ENCODE peak calls at places on chromosomes 6 and 20, in eight cellular contexts. One of them, this sample, is unnamed.
A peak's percentile ranks its signal among the peaks of the same experiment; 100 is the strongest.

GRCh38 chr20:62875419-62876355 is 14.1 kb upstream of the TCFL5 start:
- DNase-seq in colonic mucosa: peak; percentile 66
- DNase-seq in OCI-LY7: no peak
- DNase-seq in left cardiac atrium: peak; percentile 86
- DNase-seq in HFFc6: peak; percentile 77
- DNase-seq in stimulated activated CD4-positive, alpha-beta T cell treated with anti-CD3 and anti-CD28 coated beads, TNF-alpha, amount 100 ng/mL, for 1 hour: no peak
- DNase-seq in Calu3: peak; percentile 88
- DNase-seq in neural crest cell: peak; percentile 79
- DNase-seq in this sample: peak; percentile 77

GRCh38 chr6:166341915-166342292 is 441 bp downstream of the SFT2D1 start:
- DNase-seq in neural crest cell: no peak
- DNase-seq in stimulated activated CD4-positive, alpha-beta T cell treated with anti-CD3 and anti-CD28 coated beads, TNF-alpha, amount 100 ng/mL, for 1 hour: no peak
- DNase-seq in HFFc6: no peak
- DNase-seq in colonic mucosa: no peak
- DNase-seq in Calu3: no peak
- DNase-seq in left cardiac atrium: no peak
- DNase-seq in OCI-LY7: peak; percentile 22
- DNase-seq in this sample: no peak

GRCh38 chr6:162622572-162622971 is 105.0 kb downstream of the PRKN start:
- DNase-seq in Calu3: no peak
- DNase-seq in neural crest cell: no peak
- DNase-seq in stimulated activated CD4-positive, alpha-beta T cell treated with anti-CD3 and anti-CD28 coated beads, TNF-alpha, amount 100 ng/mL, for 1 hour: no peak
- DNase-seq in OCI-LY7: no peak
- DNase-seq in left cardiac atrium: no peak
- DNase-seq in HFFc6: no peak
- DNase-seq in colonic mucosa: no peak
- DNase-seq in this sample: no peak

GRCh38 chr20:3825526-3825925 is 5.2 kb downstream of the AP5S1 start:
- DNase-seq in left cardiac atrium: no peak
- DNase-seq in colonic mucosa: no peak
- DNase-seq in OCI-LY7: no peak
- DNase-seq in stimulated activated CD4-positive, alpha-beta T cell treated with anti-CD3 and anti-CD28 coated beads, TNF-alpha, amount 100 ng/mL, for 1 hour: no peak
- DNase-seq in neural crest cell: no peak
- DNase-seq in Calu3: no peak
- DNase-seq in HFFc6: no peak
- DNase-seq in this sample: no peak

GRCh38 chr20:32509639-32510066 is 75.5 kb downstream of the NOL4L start:
- DNase-seq in left cardiac atrium: no peak
- DNase-seq in colonic mucosa: no peak
- DNase-seq in HFFc6: peak; percentile 64
- DNase-seq in OCI-LY7: peak; percentile 84
- DNase-seq in stimulated activated CD4-positive, alpha-beta T cell treated with anti-CD3 and anti-CD28 coated beads, TNF-alpha, amount 100 ng/mL, for 1 hour: peak; percentile 44
- DNase-seq in Calu3: no peak
- DNase-seq in neural crest cell: no peak
- DNase-seq in this sample: no peak

GRCh38 chr20:36319356-36320260 is 13.5 kb downstream of the DLGAP4 start:
- DNase-seq in stimulated activated CD4-positive, alpha-beta T cell treated with anti-CD3 and anti-CD28 coated beads, TNF-alpha, amount 100 ng/mL, for 1 hour: no peak
- DNase-seq in Calu3: no peak
- DNase-seq in colonic mucosa: no peak
- DNase-seq in OCI-LY7: no peak
- DNase-seq in left cardiac atrium: no peak
- DNase-seq in neural crest cell: no peak
- DNase-seq in HFFc6: no peak
- DNase-seq in this sample: no peak

GRCh38 chr6:61887425-61887824 is 398.6 kb downstream of the KHDRBS2 start:
- DNase-seq in left cardiac atrium: no peak
- DNase-seq in Calu3: no peak
- DNase-seq in OCI-LY7: no peak
- DNase-seq in neural crest cell: no peak
- DNase-seq in HFFc6: no peak
- DNase-seq in stimulated activated CD4-positive, alpha-beta T cell treated with anti-CD3 and anti-CD28 coated beads, TNF-alpha, amount 100 ng/mL, for 1 hour: no peak
- DNase-seq in colonic mucosa: no peak
- DNase-seq in this sample: no peak

GRCh38 chr6:125586074-125586473 is 163.4 kb upstream of the HEY2 start:
- DNase-seq in left cardiac atrium: no peak
- DNase-seq in colonic mucosa: no peak
- DNase-seq in stimulated activated CD4-positive, alpha-beta T cell treated with anti-CD3 and anti-CD28 coated beads, TNF-alpha, amount 100 ng/mL, for 1 hour: no peak
- DNase-seq in neural crest cell: no peak
- DNase-seq in Calu3: no peak
- DNase-seq in HFFc6: no peak
- DNase-seq in OCI-LY7: no peak
- DNase-seq in this sample: no peak

GRCh38 chr20:48843125-48843806 is 15.5 kb upstream of the PREX1 start:
- DNase-seq in OCI-LY7: peak; percentile 49
- DNase-seq in neural crest cell: no peak
- DNase-seq in Calu3: no peak
- DNase-seq in colonic mucosa: no peak
- DNase-seq in left cardiac atrium: no peak
- DNase-seq in stimulated activated CD4-positive, alpha-beta T cell treated with anti-CD3 and anti-CD28 coated beads, TNF-alpha, amount 100 ng/mL, for 1 hour: no peak
- DNase-seq in HFFc6: no peak
- DNase-seq in this sample: no peak

GRCh38 chr6:14477559-14477958 is 360.0 kb downstream of the CD83 start:
- DNase-seq in OCI-LY7: no peak
- DNase-seq in HFFc6: no peak
- DNase-seq in colonic mucosa: no peak
- DNase-seq in left cardiac atrium: no peak
- DNase-seq in neural crest cell: no peak
- DNase-seq in stimulated activated CD4-positive, alpha-beta T cell treated with anti-CD3 and anti-CD28 coated beads, TNF-alpha, amount 100 ng/mL, for 1 hour: no peak
- DNase-seq in Calu3: no peak
- DNase-seq in this sample: no peak

GRCh38 chr6:91045152-91045551 is 458.3 kb upstream of the MAP3K7 start:
- DNase-seq in HFFc6: no peak
- DNase-seq in OCI-LY7: no peak
- DNase-seq in left cardiac atrium: no peak
- DNase-seq in Calu3: no peak
- DNase-seq in neural crest cell: no peak
- DNase-seq in stimulated activated CD4-positive, alpha-beta T cell treated with anti-CD3 and anti-CD28 coated beads, TNF-alpha, amount 100 ng/mL, for 1 hour: no peak
- DNase-seq in colonic mucosa: peak; percentile 26
- DNase-seq in this sample: no peak

GRCh38 chr6:16337280-16337975 is 99.0 kb downstream of the GMPR start:
- DNase-seq in colonic mucosa: peak; percentile 75
- DNase-seq in neural crest cell: no peak
- DNase-seq in left cardiac atrium: peak; percentile 96
- DNase-seq in Calu3: no peak
- DNase-seq in HFFc6: peak; percentile 77
- DNase-seq in stimulated activated CD4-positive, alpha-beta T cell treated with anti-CD3 and anti-CD28 coated beads, TNF-alpha, amount 100 ng/mL, for 1 hour: no peak
- DNase-seq in OCI-LY7: no peak
- DNase-seq in this sample: peak; percentile 76

GRCh38 chr20:13119583-13119982 is 101.5 kb upstream of the ISM1 start:
- DNase-seq in neural crest cell: peak; percentile 54
- DNase-seq in Calu3: peak; percentile 41
- DNase-seq in stimulated activated CD4-positive, alpha-beta T cell treated with anti-CD3 and anti-CD28 coated beads, TNF-alpha, amount 100 ng/mL, for 1 hour: no peak
- DNase-seq in colonic mucosa: peak; percentile 47
- DNase-seq in OCI-LY7: peak; percentile 53
- DNase-seq in left cardiac atrium: no peak
- DNase-seq in HFFc6: peak; percentile 38
- DNase-seq in this sample: peak; percentile 31

GRCh38 chr6:145034664-145035063 is 700.7 kb downstream of the EPM2A start:
- DNase-seq in OCI-LY7: no peak
- DNase-seq in colonic mucosa: no peak
- DNase-seq in Calu3: no peak
- DNase-seq in neural crest cell: no peak
- DNase-seq in left cardiac atrium: no peak
- DNase-seq in HFFc6: no peak
- DNase-seq in stimulated activated CD4-positive, alpha-beta T cell treated with anti-CD3 and anti-CD28 coated beads, TNF-alpha, amount 100 ng/mL, for 1 hour: no peak
- DNase-seq in this sample: no peak

GRCh38 chr6:138372711-138373463 is 4.8 kb upstream of the SMIM28 start:
- DNase-seq in Calu3: no peak
- DNase-seq in left cardiac atrium: no peak
- DNase-seq in OCI-LY7: no peak
- DNase-seq in neural crest cell: no peak
- DNase-seq in HFFc6: no peak
- DNase-seq in stimulated activated CD4-positive, alpha-beta T cell treated with anti-CD3 and anti-CD28 coated beads, TNF-alpha, amount 100 ng/mL, for 1 hour: no peak
- DNase-seq in colonic mucosa: no peak
- DNase-seq in this sample: no peak

GRCh38 chr6:89941031-89941775 is 46.9 kb downstream of the GJA10 start:
- DNase-seq in colonic mucosa: peak; percentile 36
- DNase-seq in neural crest cell: peak; percentile 20
- DNase-seq in stimulated activated CD4-positive, alpha-beta T cell treated with anti-CD3 and anti-CD28 coated beads, TNF-alpha, amount 100 ng/mL, for 1 hour: no peak
- DNase-seq in left cardiac atrium: peak; percentile 55
- DNase-seq in HFFc6: no peak
- DNase-seq in OCI-LY7: no peak
- DNase-seq in Calu3: peak; percentile 52
- DNase-seq in this sample: peak; percentile 82

This sample was measured in body of pancreas.